ENCODE peak calls at places on chromosomes 12 and 14, in ten cellular contexts. U is cardiac muscle cell, I is lower lobe of right lung, K is fibroblast of lung, T is IMR-90, Q is neural progenitor cell, X is mucosa of descending colon, E is upper lobe of left lung, L is tibial nerve, D is heart right ventricle. P is an unnamed sample. For H3K9me3, the result is how much of the 10 kb centered on the place peaks cover.

GRCh38 chr14:20686386-20687143 is 2.0 kb upstream of the ANG start:
- DNase-seq in U (no peak), I (no peak), K (no peak), T (no peak), Q (no peak), X (no peak), E (no peak), L (no peak), D (no peak), P (no peak)

GRCh38 chr12:68868043-68868790 is 60.2 kb downstream of the MDM2 start:
- DNase-seq in U (no peak), I (no peak), K (no peak), T (no peak), Q (no peak), X (no peak), E (no peak), L (no peak), D (no peak), P (no peak)

GRCh38 chr14:26598081-26598671 is 343 bp upstream of the NOVA1 start:
- DNase-seq in U (peak), I (peak), K (peak), T (peak), Q (peak), X (peak), E (peak), L (peak), D (peak), P (peak)

GRCh38 chr12:51028126-51028810 is 2.1 kb upstream of the SLC11A2 start:
- DNase-seq in U (peak), I (no peak), K (peak), T (peak), Q (peak), X (no peak), E (peak), L (peak), D (no peak), P (peak)

GRCh38 chr12:27899151-27899661 is 73.3 kb downstream of the PTHLH start:
- DNase-seq in U (peak), I (no peak), K (peak), T (peak), Q (no peak), X (no peak), E (no peak), L (no peak), D (no peak), P (no peak)

GRCh38 chr12:121238604-121239334 is 28.8 kb downstream of the P2RX4 start:
- DNase-seq in U (no peak), I (no peak), K (no peak), T (no peak), Q (peak), X (no peak), E (no peak), L (no peak), D (no peak), P (no peak)

GRCh38 chr14:68140111-68140741 is 320.6 kb downstream of the RAD51B start:
- DNase-seq in U (peak), I (no peak), K (peak), T (peak), Q (peak), X (no peak), E (no peak), L (peak), D (peak), P (peak)

GRCh38 chr12:31005944-31006361 is 67.7 kb upstream of the DDX11 start:
- DNase-seq in U (peak), I (no peak), K (peak), T (peak), Q (no peak), X (no peak), E (no peak), L (no peak), D (no peak), P (no peak)

GRCh38 chr12:76539727-76540126 is 19.8 kb downstream of the OSBPL8 start:
- DNase-seq in U (no peak), I (no peak), K (no peak), T (no peak), Q (no peak), X (no peak), E (no peak), L (no peak), D (no peak), P (no peak)

DNA sequence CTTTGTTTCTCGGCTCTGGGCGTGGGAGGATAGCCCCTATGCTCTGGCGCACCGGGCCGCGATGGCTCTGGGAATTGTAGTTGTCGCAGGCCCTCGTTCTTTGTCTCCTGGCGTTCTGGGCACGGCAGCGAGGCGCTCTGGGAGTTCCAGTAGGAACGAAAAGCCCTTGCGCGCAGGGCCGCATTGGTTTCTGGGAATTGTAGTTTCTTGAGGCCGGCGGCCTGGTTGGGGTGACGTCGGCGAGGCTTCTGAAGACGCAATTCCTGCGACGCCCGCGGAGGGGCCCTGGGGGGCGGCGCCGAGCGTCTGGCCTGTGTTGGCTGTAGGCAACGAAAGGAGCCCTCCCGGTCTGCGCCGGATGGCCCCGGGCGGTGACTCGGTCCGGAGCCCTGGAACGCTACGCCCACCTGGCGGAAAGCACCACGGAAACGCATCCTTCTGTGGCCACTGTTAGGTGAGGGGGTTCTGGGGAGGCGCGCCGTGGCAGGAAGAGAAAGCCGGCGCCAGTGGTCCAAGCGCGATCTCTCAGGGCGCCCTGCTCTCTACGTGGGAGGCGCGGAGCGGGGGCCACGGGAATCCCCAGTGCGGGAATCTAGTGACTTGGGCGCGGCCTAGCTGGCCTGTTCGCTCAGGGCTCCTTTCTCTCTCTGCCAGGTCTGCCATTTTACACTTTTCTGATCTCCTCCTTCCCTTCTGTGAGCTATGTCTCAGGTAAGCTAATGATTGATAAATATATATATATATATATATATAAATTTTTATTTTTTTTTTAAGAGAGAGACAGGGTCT is at the start of gene ZNF140:
- DNase-seq in U (peak), I (peak), K (peak), T (peak), Q (peak), X (peak), E (peak), L (peak), D (peak), P (peak)
- H3K9me3 ChIP-seq in U (under half), I (half or more), K (under half), T (under half), Q (half or more), X (half or more), E (half or more), L (under half), D (under half), P (half or more)

DNA sequence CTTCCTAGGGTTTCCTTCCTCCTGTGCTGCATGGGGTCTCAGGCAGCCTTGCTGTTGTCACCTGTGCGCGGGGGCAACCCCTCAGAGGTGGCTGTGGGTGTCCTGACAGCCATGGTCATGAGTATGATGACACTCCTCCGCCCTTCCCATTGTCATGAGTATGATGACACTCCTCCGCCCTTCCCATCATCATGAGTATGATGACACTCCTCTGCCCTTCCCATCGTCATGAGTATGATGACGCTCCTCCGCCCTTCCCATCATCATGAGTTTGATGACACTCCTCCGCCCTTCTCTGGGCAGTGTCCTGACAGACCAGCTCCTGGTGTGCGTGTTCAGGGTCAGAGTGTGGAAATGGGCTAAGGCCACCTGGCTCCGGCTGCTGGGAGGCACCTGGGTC is 39.9 kb downstream of the FBRSL1 start:
- DNase-seq in U (no peak), I (no peak), K (no peak), T (no peak), Q (no peak), X (no peak), E (no peak), L (no peak), D (no peak), P (no peak)
- H3K9me3 ChIP-seq in U (under half), I (under half), K (under half), T (under half), Q (under half), X (under half), E (under half), L (under half), D (under half), P (under half)

DNA sequence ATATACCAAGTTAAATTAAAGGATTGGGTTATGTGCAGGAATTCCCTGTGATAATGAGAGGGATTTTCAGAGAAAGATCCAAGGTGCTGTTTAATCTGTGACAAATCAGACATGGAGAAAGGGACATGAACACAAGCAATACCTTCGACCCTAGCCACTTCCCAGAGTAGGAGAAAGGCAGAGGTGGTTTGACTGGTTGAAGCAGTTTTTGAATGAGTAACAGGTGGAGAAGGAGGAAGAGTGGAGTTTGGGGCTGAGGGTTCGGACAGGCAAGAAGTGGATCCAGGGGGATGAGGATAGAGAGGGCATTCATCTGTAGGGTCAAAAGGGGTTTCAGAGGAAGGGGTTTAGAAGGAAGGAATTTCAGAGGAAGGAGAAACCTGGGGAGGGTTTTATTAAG is 27.4 kb upstream of the A2M start:
- DNase-seq in U (no peak), I (no peak), K (no peak), T (no peak), Q (no peak), X (no peak), E (no peak), L (no peak), D (no peak), P (no peak)
- H3K9me3 ChIP-seq in U (under half), I (under half), K (under half), T (under half), Q (under half), X (under half), E (under half), L (under half), D (under half), P (under half)

GRCh38 chr14:106610691-106611090 is 1084.3 kb downstream of the TMEM121 start:
- DNase-seq in U (no peak), I (no peak), K (no peak), T (no peak), Q (no peak), X (no peak), E (no peak), L (no peak), D (no peak), P (no peak)
- H3K9me3 ChIP-seq in U (under half), I (under half), K (under half), T (under half), Q (under half), X (under half), E (under half), L (under half), D (under half), P (under half)

GRCh38 chr14:28681681-28682080 is 84.9 kb upstream of the FOXG1 start:
- DNase-seq in U (no peak), I (no peak), K (no peak), T (no peak), Q (no peak), X (no peak), E (no peak), L (no peak), D (no peak), P (no peak)
- H3K9me3 ChIP-seq in U (under half), I (under half), K (under half), T (under half), Q (under half), X (under half), E (under half), L (under half), D (under half), P (under half)

GRCh38 chr12:34203866-34204620 is 181.7 kb downstream of the ALG10 start:
- DNase-seq in U (no peak), I (no peak), K (no peak), T (no peak), Q (no peak), X (no peak), E (no peak), L (no peak), D (no peak), P (no peak)

GRCh38 chr12:34207858-34208257 is 185.6 kb downstream of the ALG10 start:
- DNase-seq in U (no peak), I (no peak), K (no peak), T (no peak), Q (no peak), X (no peak), E (no peak), L (no peak), D (no peak), P (no peak)

GRCh38 chr12:34205401-34205800 is 183.1 kb downstream of the ALG10 start:
- DNase-seq in U (no peak), I (no peak), K (no peak), T (no peak), Q (no peak), X (no peak), E (no peak), L (no peak), D (no peak), P (no peak)

GRCh38 chr12:34204830-34205285 is 182.6 kb downstream of the ALG10 start:
- DNase-seq in U (no peak), I (no peak), K (no peak), T (no peak), Q (no peak), X (no peak), E (no peak), L (no peak), D (no peak), P (no peak)

DNA sequence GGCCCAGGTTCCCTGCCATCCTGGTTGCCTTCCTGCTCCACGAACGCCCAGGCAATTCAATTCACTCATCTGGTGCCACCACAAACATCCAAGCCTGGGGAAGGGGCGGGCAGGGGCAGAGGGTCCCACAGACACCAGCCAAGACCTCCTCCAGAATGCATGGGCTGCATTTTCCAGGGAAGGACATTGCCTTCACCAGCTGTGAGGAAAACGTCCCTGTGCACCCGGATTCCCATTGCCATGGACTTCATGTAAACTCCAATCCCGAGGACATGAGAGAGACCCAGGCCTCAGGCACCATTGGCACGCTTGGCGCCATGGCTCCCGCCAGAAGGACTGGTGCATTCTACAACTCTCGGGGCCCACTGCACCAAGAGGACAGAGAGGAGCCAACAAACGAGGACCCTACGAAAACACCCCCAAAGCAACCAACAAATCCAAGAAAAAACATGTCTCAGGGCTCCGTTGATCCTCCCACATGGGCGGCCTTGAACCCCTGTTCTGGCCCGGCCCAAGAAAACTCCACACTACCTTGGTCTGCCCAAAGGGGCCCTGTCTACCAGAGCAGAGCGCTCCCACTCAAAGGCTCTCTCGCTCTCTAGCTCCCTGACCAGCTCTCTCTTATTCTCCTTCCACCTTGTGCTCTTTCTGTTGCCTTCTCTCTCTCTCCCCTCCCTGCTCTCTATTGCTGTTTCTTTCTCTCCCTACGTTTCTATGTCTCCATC is 183.9 kb downstream of the ALG10 start:
- DNase-seq in U (no peak), I (no peak), K (no peak), T (no peak), Q (no peak), X (no peak), E (no peak), L (no peak), D (no peak), P (no peak)
- H3K9me3 ChIP-seq in U (under half), I (under half), K (under half), T (half or more), Q (under half), X (half or more), E (under half), L (under half), D (under half), P (under half)